ENCODE peak calls at places on chromosome 12, in ten cellular contexts. Z, P, S, O, E, B, W, L, Q and K are unnamed samples.

GRCh38 chr12:40907115-40907521 is 214.9 kb downstream of the CNTN1 start:
- DNase-seq in B (no peak), Q (no peak), O (no peak), P (no peak), E (no peak), S (peak), W (peak), L (peak), Z (peak), K (no peak)

GRCh38 chr12:89353188-89353822 is 1.0 kb upstream of the DUSP6 start:
- DNase-seq in W (peak), Q (peak), B (peak), O (peak), L (peak), E (peak), S (no peak), P (peak), Z (peak), K (peak)

GRCh38 chr12:116055895-116056607 is 221.4 kb downstream of the MED13L start:
- DNase-seq in S (no peak), W (no peak), O (no peak), Q (no peak), L (no peak), E (no peak), B (no peak), Z (no peak), P (no peak), K (no peak)

GRCh38 chr12:52126605-52127578 is 47.4 kb downstream of the SMIM41 start:
- DNase-seq in W (no peak), Q (no peak), E (no peak), Z (peak), P (no peak), O (no peak), L (no peak), B (no peak), S (no peak), K (no peak)

GRCh38 chr12:24551368-24551767 is 397.5 kb downstream of the BCAT1 start:
- DNase-seq in O (no peak), Z (no peak), Q (no peak), E (no peak), B (peak), P (no peak), S (no peak), W (no peak), L (no peak), K (no peak)

GRCh38 chr12:132393991-132394949 is 64.9 kb upstream of the GALNT9 start:
- DNase-seq in O (no peak), Z (no peak), L (peak), W (no peak), Q (no peak), P (no peak), B (no peak), S (no peak), E (no peak), K (no peak)

GRCh38 chr12:91617830-91618229 is 435.2 kb upstream of the DCN start:
- DNase-seq in L (no peak), Q (no peak), S (peak), B (no peak), E (no peak), Z (no peak), P (peak), W (no peak), O (no peak), K (no peak)

GRCh38 chr12:110550981-110551380 is 32.1 kb downstream of the PPTC7 start:
- DNase-seq in L (no peak), S (no peak), E (no peak), Q (no peak), O (no peak), W (no peak), B (no peak), P (no peak), Z (no peak), K (no peak)

GRCh38 chr12:75979181-75979580 is 52.4 kb downstream of the PHLDA1 start:
- DNase-seq in B (no peak), L (peak), W (no peak), Z (no peak), Q (no peak), P (no peak), S (peak), E (no peak), O (no peak), K (no peak)

GRCh38 chr12:107415066-107415465 is 270.5 kb upstream of the PWP1 start:
- DNase-seq in P (no peak), Q (no peak), B (no peak), E (no peak), L (peak), S (peak), W (no peak), O (no peak), Z (no peak), K (peak)

GRCh38 chr12:88946377-88946997 is 366.2 kb upstream of the KITLG start:
- DNase-seq in Q (no peak), S (peak), W (no peak), P (peak), L (peak), B (no peak), E (no peak), Z (peak), O (no peak), K (no peak)

GRCh38 chr12:71356569-71356968 is 83.0 kb upstream of the LGR5 start:
- DNase-seq in W (no peak), E (no peak), B (no peak), O (no peak), S (peak), L (no peak), Q (no peak), Z (no peak), P (no peak), K (no peak)

GRCh38 chr12:31035944-31036665 is 37.6 kb upstream of the DDX11 start:
- DNase-seq in S (no peak), L (peak), B (no peak), Z (peak), P (no peak), Q (no peak), O (no peak), E (no peak), W (no peak), K (peak)

GRCh38 chr12:17588968-17589367 is 501.0 kb downstream of the RERGL start:
- DNase-seq in W (peak), Q (peak), Z (no peak), B (peak), S (peak), E (peak), P (peak), L (peak), O (peak), K (peak)

GRCh38 chr12:75964150-75964549 is 67.4 kb downstream of the PHLDA1 start:
- DNase-seq in Z (no peak), B (no peak), Q (no peak), E (no peak), S (no peak), L (no peak), P (no peak), O (no peak), W (peak), K (no peak)

GRCh38 chr12:88225776-88226175 is 83.7 kb downstream of the TMTC3 start:
- DNase-seq in W (no peak), Z (no peak), P (no peak), L (no peak), O (no peak), E (no peak), Q (no peak), B (no peak), S (no peak), K (no peak)

DNA sequence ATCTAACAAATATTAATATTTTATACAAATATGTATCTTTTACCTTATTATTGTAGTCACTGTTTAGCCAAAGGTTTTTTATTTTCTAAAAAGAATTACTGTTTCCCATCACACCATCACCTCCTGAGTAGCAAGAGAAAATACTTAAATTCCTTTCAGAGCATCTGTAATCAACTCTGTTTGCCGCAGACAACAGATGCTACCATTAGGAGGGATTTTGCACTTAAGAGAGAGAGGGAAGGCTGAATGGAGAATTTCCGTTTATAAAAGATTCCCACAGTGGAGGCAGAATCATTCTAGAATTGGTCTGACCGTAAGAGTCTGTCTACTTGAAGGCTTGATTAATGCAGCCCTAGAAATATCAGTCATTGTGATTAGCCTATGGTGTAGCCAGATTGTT is 115.8 kb downstream of the NEDD1 start:
- DNase-seq in B (no peak), L (no peak), Z (no peak), S (no peak), W (no peak), E (no peak), P (no peak), O (no peak), Q (no peak), K (no peak)
- H3K4me2 ChIP-seq in B (no peak), L (no peak), Z (no peak), S (no peak), W (no peak), E (no peak), P (no peak), O (no peak), Q (no peak), K (no peak)

GRCh38 chr12:97701901-97702300 is 239.3 kb downstream of the RMST start:
- DNase-seq in O (no peak), P (peak), W (no peak), E (no peak), B (no peak), Q (no peak), S (no peak), Z (no peak), L (no peak), K (no peak)
- H2AFZ ChIP-seq in O (peak), P (no peak), W (no peak), E (peak), B (no peak), Q (no peak), S (no peak), Z (no peak), L (no peak), K (no peak)

DNA sequence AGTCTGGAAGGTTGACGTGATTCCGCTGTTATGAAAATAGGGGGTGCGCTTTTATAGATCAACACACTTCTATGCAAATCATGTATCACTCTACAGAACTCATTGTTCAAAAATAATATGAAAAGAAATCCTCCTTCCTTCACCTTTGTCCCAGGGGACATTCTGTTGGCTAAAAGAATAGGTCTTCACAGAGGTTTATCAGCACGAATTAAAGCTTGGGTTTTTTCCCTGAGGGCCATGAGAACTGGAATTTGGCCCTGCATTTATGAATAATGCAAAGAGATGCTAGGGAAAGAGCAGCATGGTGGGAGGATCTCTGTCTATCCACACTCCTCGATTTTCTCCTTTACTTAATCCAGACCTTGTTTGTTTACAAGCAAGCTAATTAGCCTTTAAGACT is 16.2 kb upstream of the CRADD start:
- DNase-seq in S (no peak), Q (no peak), Z (no peak), P (no peak), O (no peak), E (no peak), L (no peak), W (no peak), B (no peak), K (no peak)
- H3K4me2 ChIP-seq in S (no peak), Q (no peak), Z (no peak), P (no peak), O (no peak), E (no peak), L (no peak), W (no peak), B (no peak), K (no peak)

DNA sequence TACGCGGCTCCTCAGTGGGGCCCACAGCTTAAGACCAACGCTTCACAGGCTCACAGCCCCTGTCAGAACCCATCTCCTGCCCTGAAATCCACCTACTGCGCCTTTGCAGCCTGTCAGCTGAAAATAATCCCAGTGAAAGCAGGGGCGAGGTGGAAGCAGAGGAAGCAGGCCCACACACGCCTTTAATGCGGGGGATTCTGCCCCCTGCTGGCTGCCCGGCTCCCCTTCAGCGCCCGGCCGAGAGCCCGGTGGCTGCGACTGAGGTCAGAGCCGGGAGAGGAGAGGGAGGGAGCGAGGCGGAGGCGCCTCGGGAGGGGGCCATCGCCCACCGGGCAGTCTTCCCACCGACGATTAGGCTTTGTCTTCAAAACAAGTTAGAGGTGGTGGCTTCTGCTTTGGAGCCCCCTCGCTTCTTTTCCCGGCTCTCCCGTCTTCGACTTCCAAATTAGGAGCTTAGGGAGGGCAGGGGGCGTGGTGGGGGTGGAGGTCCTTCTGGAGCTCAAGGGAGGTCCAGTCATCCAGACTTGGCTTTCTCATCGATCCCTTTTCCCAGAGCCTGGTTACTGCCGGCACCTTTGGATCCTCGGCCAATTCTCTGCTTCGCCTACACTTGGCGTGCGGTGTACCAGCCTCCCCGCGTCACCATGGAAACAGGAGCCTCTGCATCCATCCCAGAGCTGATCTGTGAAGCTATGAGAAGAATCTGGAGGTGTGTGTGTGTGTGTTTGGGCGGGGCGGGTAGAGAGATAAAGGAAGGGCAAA is 25.2 kb upstream of the RND1 start:
- DNase-seq in Z (peak), S (peak), B (peak), P (peak), W (peak), O (peak), L (peak), Q (peak), E (peak), K (peak)
- H2AFZ ChIP-seq in Z (peak), S (peak), B (no peak), P (peak), W (peak), O (peak), L (peak), Q (peak), E (peak), K (peak)

DNA sequence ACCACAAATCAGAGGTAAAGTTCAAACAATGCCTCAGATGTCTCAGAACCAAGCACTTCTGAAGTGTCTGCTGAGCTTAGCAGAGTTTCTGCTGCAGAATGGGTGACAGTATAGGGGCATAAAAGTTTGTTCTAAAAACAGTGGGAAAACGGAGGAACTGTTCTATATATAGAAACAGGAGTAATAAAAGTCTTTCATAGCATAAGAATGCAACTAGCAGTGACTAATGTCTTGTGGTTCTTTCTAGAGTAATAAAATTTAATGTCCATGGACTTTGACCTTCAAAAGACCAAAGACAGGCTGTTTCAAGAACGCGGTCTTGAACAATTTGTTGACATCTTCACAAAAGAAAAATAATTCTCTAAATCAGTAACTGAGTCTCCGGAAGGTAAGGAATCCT is 107.5 kb upstream of the FAR2 start:
- DNase-seq in B (no peak), W (peak), P (no peak), S (peak), O (no peak), Q (no peak), E (no peak), L (peak), Z (peak), K (peak)
- H3K4me2 ChIP-seq in B (no peak), W (peak), P (no peak), S (peak), O (no peak), Q (no peak), E (no peak), L (peak), Z (peak), K (peak)